ENCODE peak calls at places on chromosomes 13 and 19, in six cellular contexts. W is endothelial cell of umbilical vein, Q is DND-41, V is K562, Y is heart left ventricle, G is testis. M is an unnamed sample.

GRCh38 chr19:918481-919156 is 1.5 kb downstream of the KISS1R start:
- DNase-seq in G (no peak), Y (no peak), W (no peak), V (no peak), Q (no peak), M (no peak)

GRCh38 chr13:94233401-94233800 is 246.1 kb downstream of the DCT start:
- DNase-seq in G (no peak), W (peak; percentile 26), Q (no peak), Y (no peak), V (no peak), M (no peak)

GRCh38 chr19:3269972-3270667 is 45.7 kb downstream of the CELF5 start:
- DNase-seq in Y (no peak), W (no peak), Q (no peak), G (no peak), V (no peak), M (no peak)

GRCh38 chr13:114151565-114152284 is 19.3 kb upstream of the RASA3 start:
- DNase-seq in G (no peak), V (no peak), Y (no peak), Q (no peak), W (no peak), M (no peak)

GRCh38 chr13:110913322-110913721 is 1.5 kb downstream of the ANKRD10 start:
- DNase-seq in V (no peak), Q (peak; percentile 56), W (no peak), Y (no peak), G (no peak), M (no peak)

GRCh38 chr19:48726573-48726972 is 7.0 kb upstream of the MAMSTR start:
- DNase-seq in V (no peak), Y (no peak), Q (peak; percentile 48), W (peak; percentile 50), G (no peak), M (no peak)

GRCh38 chr13:50198508-50198907 is 183.3 kb downstream of the KCNRG start:
- DNase-seq in Y (no peak), V (no peak), Q (no peak), W (peak; percentile 39), G (no peak), M (no peak)

GRCh38 chr13:113929628-113930615 is 44.0 kb downstream of the C13orf46 start:
- DNase-seq in Y (peak; percentile 40), G (peak; percentile 15), W (no peak), V (no peak), Q (no peak), M (no peak)

GRCh38 chr13:35648109-35648508 is 171.6 kb upstream of the MAB21L1 start:
- DNase-seq in Q (no peak), G (no peak), V (no peak), W (peak; percentile 44), Y (no peak), M (no peak)

GRCh38 chr13:34401741-34402140 is 540.3 kb upstream of the NBEA start:
- DNase-seq in Q (no peak), G (no peak), V (no peak), W (no peak), Y (no peak), M (no peak)

GRCh38 chr19:29678484-29679106 is 13.3 kb downstream of the PLEKHF1 start:
- DNase-seq in Q (no peak), V (no peak), G (peak; percentile 90), W (no peak), Y (peak; percentile 90), M (no peak)

GRCh38 chr13:77056382-77056781 is 29.4 kb upstream of the FBXL3 start:
- DNase-seq in V (no peak), G (no peak), Q (no peak), Y (no peak), W (no peak), M (no peak)

GRCh38 chr19:38830039-38830733 is 1.4 kb downstream of the ECH1 start:
- DNase-seq in Y (no peak), Q (no peak), W (no peak), G (no peak), V (no peak), M (no peak)

GRCh38 chr13:106499905-106500304 is 35.6 kb downstream of the EFNB2 start:
- DNase-seq in Y (no peak), W (no peak), Q (peak; percentile 77), G (no peak), V (peak; percentile 5), M (no peak)

GRCh38 chr13:59774511-59774911 is 389.2 kb downstream of the DIAPH3 start:
- DNase-seq in G (no peak), V (no peak), W (no peak), Y (no peak), Q (no peak), M (no peak)

GRCh38 chr13:73945371-73945770 is 188.8 kb downstream of the KLF12 start:
- DNase-seq in G (no peak), W (no peak), V (no peak), Y (no peak), Q (no peak), M (no peak)

GRCh38 chr19:1395194-1396018 is 5.9 kb downstream of the GAMT start:
- DNase-seq in W (no peak), Y (no peak), Q (no peak), G (no peak), V (no peak), M (no peak)

GRCh38 chr13:32212420-32212819 is 102.7 kb downstream of the ZAR1L start:
- DNase-seq in G (no peak), Y (no peak), V (no peak), Q (no peak), W (no peak), M (no peak)

GRCh38 chr13:26061947-26062346 is 10.1 kb upstream of the SHISA2 start:
- DNase-seq in V (no peak), Q (no peak), G (no peak), W (peak; percentile 14), Y (no peak), M (no peak)

GRCh38 chr13:110233682-110234280 is 73.2 kb downstream of the COL4A1 start:
- DNase-seq in Q (no peak), W (peak; percentile 44), Y (no peak), G (no peak), V (no peak), M (no peak)

GRCh38 chr13:106795847-106796246 is 227.9 kb upstream of the ARGLU1 start:
- DNase-seq in W (peak; percentile 20), Y (no peak), G (no peak), Q (no peak), V (no peak), M (no peak)

GRCh38 chr13:41461527-41462124 is 4.3 kb downstream of the RGCC start:
- DNase-seq in V (no peak), Y (no peak), Q (no peak), G (no peak), W (no peak), M (no peak)

DNA sequence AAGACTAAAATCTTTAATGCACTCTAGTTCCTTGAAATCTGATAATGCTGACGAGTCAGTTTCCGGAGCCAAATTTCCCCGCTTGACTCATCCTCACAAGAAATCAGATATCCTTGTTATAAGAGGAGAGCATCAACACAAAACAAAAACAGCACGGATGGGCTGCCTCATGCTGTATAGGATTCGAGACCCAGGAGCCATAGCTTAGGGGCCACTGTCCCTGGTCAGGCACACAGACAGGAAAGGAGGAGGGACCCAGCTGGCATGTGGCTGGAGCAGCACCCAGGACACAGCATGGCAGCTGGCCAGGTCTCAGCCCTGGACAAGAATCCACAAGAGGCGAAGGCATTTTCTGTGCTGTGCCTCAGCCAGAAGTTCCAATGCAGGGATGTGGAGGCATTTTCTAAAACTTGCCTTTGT is 110.2 kb upstream of the SPATA13 start:
- DNase-seq in Y (peak; percentile 53), G (peak; percentile 42), W (no peak), V (no peak), Q (no peak), M (no peak)
- H3K27ac ChIP-seq in Y (no peak overlapping the region), G (no peak overlapping the region), W (no peak overlapping the region), V (no peak overlapping the region), Q (no peak overlapping the region), M (no peak overlapping the region)

DNA sequence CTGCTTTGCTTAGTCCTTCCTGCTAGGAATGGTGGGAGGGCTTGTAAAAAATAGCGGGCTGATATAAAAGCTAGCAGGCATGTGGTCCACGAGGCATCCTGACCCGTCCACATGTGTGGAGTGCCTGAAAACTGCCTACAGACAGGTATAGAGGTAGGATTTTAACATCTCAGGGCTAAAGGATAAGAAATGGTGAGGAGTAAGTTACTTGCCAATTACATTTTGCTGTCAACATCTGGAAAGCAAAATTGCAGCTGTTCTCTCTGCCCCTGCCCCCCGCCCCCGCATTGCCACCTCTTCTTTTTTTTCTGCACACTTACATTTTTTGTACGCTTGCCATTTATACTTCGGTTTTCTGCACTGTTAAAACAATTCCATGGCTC is 21.0 kb downstream of the NFIX start:
- DNase-seq in W (no peak), Y (no peak), G (no peak), V (no peak), Q (no peak), M (no peak)
- H3K27ac ChIP-seq in W (no peak overlapping the region), Y (peak overlapping the region; percentile 86), G (peak overlapping the region; percentile 88), V (peak overlapping the region; percentile 55), Q (no peak overlapping the region), M (no peak overlapping the region)

DNA sequence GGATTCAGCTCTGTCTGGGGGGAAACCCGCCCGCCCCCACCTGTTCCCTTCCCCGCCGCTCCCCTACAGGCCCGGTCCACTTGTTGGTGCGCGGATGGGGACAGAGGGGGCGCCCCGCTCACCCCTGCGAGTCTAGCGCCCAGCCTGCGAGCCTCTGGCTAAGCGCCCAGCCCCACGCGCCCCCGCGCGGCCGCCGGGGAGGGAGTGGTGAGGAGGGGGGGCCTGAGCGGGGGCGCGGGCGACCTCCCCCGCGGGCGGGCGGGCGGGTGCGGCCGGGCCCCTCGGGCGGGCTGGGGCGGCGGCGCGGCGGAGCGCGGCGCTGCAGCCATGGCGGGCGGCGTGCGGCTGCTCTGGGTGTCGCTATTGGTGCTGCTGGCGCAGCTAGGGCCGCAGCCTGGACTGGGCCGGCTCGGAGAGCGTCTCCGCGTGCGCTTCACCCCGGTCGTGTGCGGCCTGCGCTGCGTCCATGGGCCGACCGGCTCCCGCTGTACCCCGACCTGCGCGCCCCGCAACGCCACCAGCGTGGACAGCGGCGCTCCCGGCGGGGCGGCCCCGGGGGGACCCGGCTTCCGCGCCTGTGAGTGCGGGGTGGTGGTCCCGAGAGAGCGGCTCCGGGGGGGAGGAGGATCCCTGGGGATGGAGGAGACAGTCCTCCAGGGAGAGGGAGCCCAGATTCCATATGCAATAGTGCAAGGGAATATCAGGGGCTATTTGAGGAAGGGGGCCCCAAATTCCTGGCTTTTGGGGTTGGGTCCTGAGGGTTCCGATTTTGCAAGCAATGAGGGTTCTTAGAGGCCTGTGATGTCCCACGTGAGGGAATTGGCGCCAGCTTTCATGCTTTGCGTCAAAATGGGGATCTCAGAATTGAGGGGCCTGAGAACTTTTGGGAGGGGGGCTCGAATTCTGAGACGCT is at the start of gene LTBP4:
- DNase-seq in V (peak; percentile 76), Y (peak; percentile 84), Q (no peak), W (no peak), G (no peak), M (no peak)
- H3K27ac ChIP-seq in V (peak within 1 kb of the TSS; percentile 93), Y (peak within 1 kb of the TSS; percentile 97), Q (no peak within 1 kb of the TSS), W (no peak within 1 kb of the TSS), G (peak within 1 kb of the TSS; percentile 80), M (no peak within 1 kb of the TSS)

GRCh38 chr13:20703785-20704458 is 423 bp downstream of the IL17D start:
- DNase-seq in G (peak; percentile 77), Y (peak; percentile 81), V (peak; percentile 86), W (peak; percentile 66), Q (peak; percentile 77), M (peak; percentile 56)
- H3K27ac ChIP-seq in G (peak overlapping the region; percentile 66), Y (no peak overlapping the region), V (no peak overlapping the region), W (no peak overlapping the region), Q (no peak overlapping the region), M (no peak overlapping the region)

GRCh38 chr19:34430738-34431625 is 2.8 kb downstream of the UBA2 start:
- DNase-seq in Q (peak; percentile 60), Y (no peak), W (peak; percentile 73), V (peak; percentile 76), G (no peak), M (peak; percentile 39)
- H3K27ac ChIP-seq in Q (peak overlapping the region; percentile 8), Y (peak overlapping the region; percentile 74), W (no peak overlapping the region), V (no peak overlapping the region), G (no peak overlapping the region), M (no peak overlapping the region)

M was measured in CD8-positive, alpha-beta T cell.